ENCODE peak calls at places on chromosomes 13 and 19, in five cellular contexts. G is stomach, S is breast epithelium, B is transverse colon, J is suprapubic skin. D is an unnamed sample.

GRCh38 chr13:50400930-50401553 is 385.8 kb downstream of the KCNRG start:
- DNase-seq in G (no peak), S (no peak), B (no peak), J (no peak), D (no peak)

GRCh38 chr13:20378721-20379120 is 146.6 kb upstream of the GJB6 start:
- DNase-seq in G (no peak), S (no peak), B (no peak), J (no peak), D (no peak)

GRCh38 chr13:70723732-70724131 is 615.5 kb upstream of the KLHL1 start:
- DNase-seq in G (no peak), S (no peak), B (no peak), J (no peak), D (no peak)

GRCh38 chr19:926595-927043 is 784 bp downstream of the ARID3A start:
- DNase-seq in G (peak; percentile 67), S (peak; percentile 55), B (peak; percentile 77), J (no peak), D (no peak)

GRCh38 chr13:113045214-113046007 is 60.2 kb upstream of the F7 start:
- DNase-seq in G (no peak), S (no peak), B (no peak), J (no peak), D (no peak)

GRCh38 chr19:24073807-24074206 is 13.2 kb upstream of the ZNF254 start:
- DNase-seq in G (peak; percentile 31), S (no peak), B (peak; percentile 16), J (no peak), D (no peak)

GRCh38 chr19:46101293-46101692 is 23.2 kb downstream of the IGFL3 start:
- DNase-seq in G (no peak), S (no peak), B (no peak), J (no peak), D (no peak)

GRCh38 chr19:38224014-38224862 is at the start of gene DPF1:
- DNase-seq in G (peak; percentile 34), S (no peak), B (peak; percentile 24), J (no peak), D (peak; percentile 93)

GRCh38 chr19:343941-344624 is 513 bp downstream of the MIER2 start:
- DNase-seq in G (no peak), S (no peak), B (no peak), J (peak; percentile 63), D (peak; percentile 43)

GRCh38 chr13:68440874-68441273 is 1210.7 kb upstream of the PCDH9 start:
- DNase-seq in G (no peak), S (no peak), B (no peak), J (no peak), D (no peak)

GRCh38 chr13:98978280-98978679 is 416 bp upstream of the DOCK9 start:
- DNase-seq in G (no peak), S (no peak), B (no peak), J (no peak), D (no peak)

GRCh38 chr13:72508392-72508791 is 219.0 kb downstream of the MZT1 start:
- DNase-seq in G (no peak), S (no peak), B (no peak), J (no peak), D (no peak)

GRCh38 chr13:83880275-83881027 is 1.8 kb downstream of the SLITRK1 start:
- DNase-seq in G (no peak), S (no peak), B (no peak), J (no peak), D (no peak)

GRCh38 chr13:73985789-73986188 is 148.4 kb downstream of the KLF12 start:
- DNase-seq in G (no peak), S (no peak), B (no peak), J (no peak), D (no peak)

GRCh38 chr19:2695288-2695866 is 7.1 kb downstream of the GNG7 start:
- DNase-seq in G (no peak), S (no peak), B (no peak), J (no peak), D (no peak)

GRCh38 chr13:97977982-97978381 is 24.5 kb downstream of the IPO5 start:
- DNase-seq in G (no peak), S (no peak), B (no peak), J (no peak), D (no peak)

GRCh38 chr19:45705115-45705514 is 12.6 kb downstream of the QPCTL start:
- DNase-seq in G (no peak), S (no peak), B (no peak), J (no peak), D (no peak)

GRCh38 chr13:111899714-111900389 is 167.1 kb upstream of the SOX1 start:
- DNase-seq in G (no peak), S (no peak), B (no peak), J (no peak), D (no peak)

GRCh38 chr19:42683917-42684513 is 56.3 kb downstream of the PSG3 start:
- DNase-seq in G (no peak), S (no peak), B (no peak), J (no peak), D (no peak)

GRCh38 chr19:48139053-48139452 is 28.4 kb upstream of the PLA2G4C start:
- DNase-seq in G (no peak), S (no peak), B (no peak), J (no peak), D (no peak)

GRCh38 chr13:48532146-48532472 is 771 bp downstream of the RCBTB2 start:
- DNase-seq in G (no peak), S (no peak), B (no peak), J (no peak), D (no peak)

GRCh38 chr13:108365255-108365654 is 95.7 kb downstream of the TNFSF13B start:
- DNase-seq in G (no peak), S (no peak), B (no peak), J (no peak), D (no peak)

GRCh38 chr13:59247166-59247565 is 916.6 kb downstream of the DIAPH3 start:
- DNase-seq in G (peak; percentile 49), S (no peak), B (peak; percentile 38), J (no peak), D (no peak)

GRCh38 chr19:53907193-53907581 is 1.9 kb upstream of the CACNG7 start:
- DNase-seq in G (no peak), S (no peak), B (no peak), J (no peak), D (no peak)

GRCh38 chr13:49869514-49869913 is 66.6 kb downstream of the SPRYD7 start:
- DNase-seq in G (no peak), S (no peak), B (no peak), J (no peak), D (no peak)

GRCh38 chr19:33207903-33208302 is 13.8 kb downstream of the LRP3 start:
- DNase-seq in G (no peak), S (no peak), B (no peak), J (no peak), D (no peak)

GRCh38 chr19:33678796-33679195 is 57.0 kb downstream of the CHST8 start:
- DNase-seq in G (no peak), S (peak; percentile 43), B (no peak), J (peak; percentile 22), D (no peak)

GRCh38 chr19:54189668-54190502 is 505 bp upstream of the MBOAT7 start:
- DNase-seq in G (peak; percentile 100), S (peak; percentile 100), B (peak; percentile 100), J (peak; percentile 100), D (peak; percentile 70)

GRCh38 chr19:16330368-16330801 is 5.8 kb downstream of the KLF2 start:
- DNase-seq in G (peak; percentile 88), S (peak; percentile 63), B (peak; percentile 83), J (peak; percentile 91), D (peak; percentile 66)

GRCh38 chr19:37564624-37565369 is 29.8 kb downstream of the ZNF571 start:
- DNase-seq in G (no peak), S (no peak), B (no peak), J (no peak), D (no peak)

GRCh38 chr13:110869805-110870706 is 44.8 kb downstream of the ANKRD10 start:
- DNase-seq in G (peak; percentile 79), S (peak; percentile 93), B (peak; percentile 74), J (peak; percentile 91), D (no peak)

DNA sequence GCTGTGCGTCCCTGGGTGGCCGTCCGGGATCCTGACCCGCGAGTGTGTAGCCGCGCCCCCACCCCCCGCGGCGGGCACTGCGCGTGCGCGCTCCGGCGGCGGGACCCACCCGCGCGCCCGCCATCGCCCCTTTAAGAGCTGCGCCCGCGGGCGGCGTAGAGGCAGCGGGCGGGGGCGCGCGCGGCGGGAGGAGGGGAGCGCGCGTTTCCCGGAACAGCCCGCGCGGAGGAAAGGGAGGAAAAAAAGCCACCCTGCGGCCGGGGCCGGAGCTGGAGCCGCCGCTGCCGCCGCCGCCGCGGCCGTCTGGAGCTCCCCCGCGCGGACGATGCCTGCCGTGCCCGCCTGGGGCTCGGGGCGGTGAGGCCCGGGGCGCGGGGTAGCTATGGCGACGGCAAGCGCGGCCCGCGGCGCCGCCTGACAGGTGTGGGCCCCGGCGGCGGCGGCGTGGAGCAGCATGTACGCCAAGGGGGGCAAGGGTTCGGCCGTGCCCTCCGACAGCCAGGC is at the start of gene SSBP4:
- DNase-seq in G (peak; percentile 76), S (no peak), B (peak; percentile 75), J (peak; percentile 79), D (peak; percentile 88)
- TF ChIP-seq POLR2AphosphoS5 in G (peak; percentile 8), S (no peak), B (peak; percentile 11), J (no peak), D (no peak)

GRCh38 chr19:35009424-35010415 is 9.6 kb downstream of the GRAMD1A start:
- DNase-seq in G (no peak), S (no peak), B (no peak), J (no peak), D (no peak)
- TF ChIP-seq POLR2AphosphoS5 in G (no peak), S (no peak), B (no peak), J (no peak), D (no peak)

DNA sequence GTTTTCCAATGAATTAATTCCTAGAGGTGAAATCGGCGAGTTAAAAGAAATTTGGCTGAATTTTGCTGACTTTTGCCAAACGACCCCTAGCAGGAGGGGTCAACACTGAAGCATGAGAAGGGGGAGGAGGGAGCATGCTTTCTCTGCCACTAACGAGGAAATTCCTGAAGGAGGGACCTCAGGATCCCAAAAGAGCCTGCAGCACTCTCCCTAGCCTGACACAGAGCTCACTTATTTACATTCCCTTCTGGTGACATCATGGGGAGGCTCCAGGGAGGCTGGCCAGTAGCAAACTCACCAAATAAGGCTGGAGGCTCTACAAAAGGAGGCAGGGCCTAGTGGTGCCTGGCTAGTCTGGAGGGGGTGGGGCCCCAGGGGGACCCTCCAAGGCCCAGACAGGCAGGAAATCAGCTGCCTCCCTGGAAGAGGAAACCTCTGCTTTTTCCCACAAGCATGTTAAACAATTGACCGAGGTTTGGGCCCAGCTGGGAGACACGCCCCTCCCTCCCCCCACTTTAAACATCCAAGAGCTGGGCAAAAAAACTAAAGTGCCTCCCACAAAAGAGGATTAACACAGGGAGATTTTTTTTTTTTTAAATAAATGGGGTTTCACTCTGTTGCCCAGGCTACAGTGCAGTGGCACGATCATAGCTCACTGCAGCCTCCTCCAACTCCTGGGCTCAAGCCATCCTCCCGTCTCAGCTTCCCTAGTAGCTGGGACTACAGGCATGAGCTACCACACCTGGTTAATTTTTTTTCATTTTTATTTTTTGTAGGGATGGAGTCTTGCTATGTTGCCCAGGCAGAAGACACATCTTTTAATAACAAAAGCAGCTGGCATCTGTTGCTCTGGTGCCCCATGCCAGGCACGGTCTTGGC is 2.1 kb downstream of the DAPK3 start:
- DNase-seq in G (peak; percentile 87), S (peak; percentile 88), B (peak; percentile 79), J (peak; percentile 91), D (no peak)
- TF ChIP-seq POLR2AphosphoS5 in G (peak; percentile 76), S (peak; percentile 74), B (peak; percentile 77), J (peak; percentile 10), D (no peak)

DNA sequence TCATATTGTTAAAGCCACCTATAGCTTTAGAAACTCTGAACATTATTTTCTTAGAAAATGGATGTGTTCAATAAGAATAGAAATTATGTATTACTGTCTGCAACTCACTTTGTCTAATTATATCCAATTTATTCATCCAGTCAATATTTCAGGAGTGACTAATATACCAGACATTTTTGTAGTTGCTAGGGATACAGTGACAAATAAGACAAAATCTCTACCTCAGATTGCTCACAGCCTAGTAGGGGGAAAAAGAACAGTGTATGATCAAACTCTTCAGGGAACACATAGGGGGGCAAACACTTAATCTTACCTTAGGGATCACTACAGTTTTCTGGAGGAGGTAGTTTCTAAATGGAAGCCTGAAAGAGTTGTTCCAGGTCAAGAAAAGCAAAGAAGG is 8.6 kb downstream of the BRCA2 start:
- DNase-seq in G (no peak), S (no peak), B (no peak), J (no peak), D (no peak)
- TF ChIP-seq POLR2AphosphoS5 in G (no peak), S (no peak), B (no peak), J (no peak), D (no peak)